ENCODE peak calls at places on chromosomes 1 and 21, in ten cellular contexts. N is Peyer's patch, S is SK-N-SH, L is left ventricle myocardium inferior, T is spleen, B is heart left ventricle, W is tibial nerve, C is GM23338, X is adrenal gland, Y is testis. I is an unnamed sample. For H3K4me1 and H3K36me3, the result is how much of the 10 kb centered on the place peaks cover.

GRCh38 chr1:223628858-223629257 is 36.6 kb downstream of the CAPN8 start:
- DNase-seq in N (no peak), C (no peak), L (no peak), X (no peak), B (no peak), T (no peak), Y (no peak), W (no peak), S (no peak), I (no peak)

GRCh38 chr1:242743983-242744780 is 219.7 kb upstream of the PLD5 start:
- DNase-seq in C (no peak), W (no peak), X (no peak), L (no peak), Y (no peak), N (no peak), B (no peak), S (no peak), T (no peak), I (no peak)

GRCh38 chr1:150576794-150577556 is 2.4 kb downstream of the MCL1 start:
- DNase-seq in B (no peak), C (peak), L (no peak), S (no peak), Y (no peak), W (no peak), N (peak), T (no peak), X (no peak), I (peak)

GRCh38 chr1:206924549-206925115 is 2.9 kb upstream of the FCMR start:
- DNase-seq in S (no peak), C (no peak), Y (no peak), L (no peak), B (no peak), X (no peak), N (no peak), T (peak), W (no peak), I (no peak)

GRCh38 chr1:115495603-115496002 is 146.2 kb upstream of the VANGL1 start:
- DNase-seq in L (no peak), X (no peak), S (no peak), N (no peak), C (no peak), Y (no peak), B (no peak), W (no peak), T (no peak), I (no peak)

GRCh38 chr1:23759277-23759676 is 16.0 kb downstream of the ELOA start:
- DNase-seq in C (no peak), W (no peak), Y (peak), L (no peak), X (no peak), B (peak), S (no peak), T (no peak), N (no peak), I (no peak)

GRCh38 chr1:212518188-212518951 is 85.7 kb downstream of the NENF start:
- DNase-seq in C (no peak), X (peak), S (peak), B (peak), T (no peak), L (peak), W (no peak), N (peak), Y (peak), I (no peak)

GRCh38 chr1:23638188-23638619 is 53.4 kb upstream of the RPL11 start:
- DNase-seq in S (no peak), Y (no peak), B (no peak), T (no peak), L (no peak), C (peak), W (peak), N (no peak), X (peak), I (peak)

GRCh38 chr1:31801450-31801849 is 14.4 kb downstream of the SPOCD1 start:
- DNase-seq in N (peak), X (no peak), C (no peak), T (no peak), W (no peak), Y (peak), L (no peak), B (no peak), S (no peak), I (no peak)

GRCh38 chr1:175498002-175498401 is 245.4 kb downstream of the TNR start:
- DNase-seq in W (no peak), S (no peak), L (no peak), X (peak), T (no peak), B (no peak), C (no peak), Y (no peak), N (no peak), I (no peak)

GRCh38 chr1:23521588-23521987 is 9.4 kb downstream of the E2F2 start:
- DNase-seq in B (no peak), S (peak), Y (peak), W (no peak), T (no peak), C (peak), L (no peak), N (no peak), X (no peak), I (peak)

GRCh38 chr21:45021428-45022347 is 52.7 kb upstream of the ADARB1 start:
- DNase-seq in B (peak), N (no peak), W (no peak), L (no peak), S (no peak), X (peak), T (peak), Y (no peak), C (no peak), I (peak)

GRCh38 chr1:10824821-10825540 is 28.5 kb upstream of the CASZ1 start:
- DNase-seq in Y (no peak), W (no peak), L (no peak), S (no peak), X (no peak), N (no peak), T (no peak), C (no peak), B (no peak), I (peak)

GRCh38 chr1:166972193-166972592 is 3.1 kb downstream of the ILDR2 start:
- DNase-seq in X (no peak), T (no peak), L (no peak), C (no peak), W (no peak), N (no peak), Y (no peak), S (no peak), B (no peak), I (no peak)

GRCh38 chr1:34378968-34379729 is 202.4 kb downstream of the C1orf94 start:
- DNase-seq in C (peak), S (peak), T (no peak), X (no peak), N (no peak), W (no peak), Y (no peak), B (no peak), L (no peak), I (no peak)

GRCh38 chr1:149845416-149845815 is 54.0 kb upstream of the BOLA1 start:
- DNase-seq in W (peak), L (no peak), T (no peak), X (no peak), N (peak), B (no peak), S (no peak), C (peak), Y (no peak), I (peak)

GRCh38 chr1:92998829-92999228 is 37.6 kb upstream of the DIPK1A start:
- DNase-seq in X (no peak), C (no peak), T (no peak), S (no peak), W (no peak), B (no peak), N (no peak), Y (no peak), L (no peak), I (no peak)
- H3K4me1 ChIP-seq in X (under half), C (under half), T (under half), S (under half), W (under half), B (under half), N (under half), Y (under half), L (under half), I (under half)

DNA sequence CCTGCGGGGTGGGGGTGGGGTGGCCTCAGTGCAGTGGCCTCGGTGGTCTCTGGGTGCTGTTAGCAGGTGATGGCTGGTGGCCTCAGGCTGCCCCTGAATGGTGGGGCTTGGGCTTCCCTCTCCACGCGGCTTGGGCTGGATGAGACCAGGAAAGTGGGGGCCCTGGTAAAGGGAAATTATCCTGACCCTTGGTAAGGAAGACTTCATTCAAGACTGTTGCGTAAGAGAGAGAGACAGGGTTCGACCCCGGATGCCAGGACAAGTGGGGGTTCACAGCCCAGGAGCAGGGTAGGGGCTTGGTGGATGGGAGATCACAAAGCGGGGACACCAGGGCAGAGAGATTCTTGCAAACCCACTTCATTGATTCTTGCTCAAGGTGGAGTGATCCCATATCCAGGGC is 5.5 kb upstream of the TTC34 start:
- DNase-seq in Y (no peak), S (no peak), L (no peak), C (no peak), N (no peak), W (no peak), X (no peak), T (peak), B (no peak), I (no peak)
- H3K4me3 ChIP-seq in Y (no peak), S (no peak), L (no peak), C (no peak), N (no peak), W (no peak), X (no peak), T (no peak), B (no peak), I (no peak)

GRCh38 chr1:235465066-235465465 is 39.2 kb downstream of the B3GALNT2 start:
- DNase-seq in Y (no peak), W (no peak), B (no peak), C (no peak), S (no peak), T (no peak), N (no peak), L (no peak), X (no peak), I (no peak)
- H3K36me3 ChIP-seq in Y (under half), W (under half), B (under half), C (under half), S (under half), T (under half), N (under half), L (under half), X (under half), I (under half)

GRCh38 chr1:6651889-6652288 is 27.2 kb downstream of the THAP3 start:
- DNase-seq in Y (no peak), T (peak), W (no peak), S (no peak), N (no peak), C (no peak), X (no peak), L (no peak), B (no peak), I (no peak)

GRCh38 chr1:6657138-6657537 is 32.5 kb downstream of the THAP3 start:
- DNase-seq in T (no peak), W (no peak), X (no peak), N (no peak), S (no peak), C (no peak), B (no peak), Y (no peak), L (peak), I (no peak)

GRCh38 chr1:6652986-6653385 is 28.3 kb downstream of the THAP3 start:
- DNase-seq in C (no peak), Y (no peak), B (no peak), L (no peak), S (no peak), N (no peak), X (no peak), W (no peak), T (peak), I (no peak)

GRCh38 chr1:6658359-6658758 is 33.7 kb downstream of the THAP3 start:
- DNase-seq in L (no peak), B (no peak), T (no peak), C (no peak), Y (no peak), X (no peak), W (no peak), S (no peak), N (no peak), I (no peak)

GRCh38 chr1:6653651-6654290 is 29.1 kb downstream of the THAP3 start:
- DNase-seq in Y (no peak), W (no peak), T (peak), L (no peak), N (no peak), S (no peak), C (no peak), X (no peak), B (no peak), I (no peak)
- H3K4me1 ChIP-seq in Y (under half), W (under half), T (under half), L (under half), N (under half), S (under half), C (under half), X (under half), B (under half), I (under half)

GRCh38 chr1:86972262-86972661 is 57.8 kb downstream of the HS2ST1 start:
- DNase-seq in Y (no peak), T (no peak), X (no peak), N (no peak), W (no peak), C (no peak), B (no peak), S (no peak), L (no peak), I (no peak)
- H3K4me3 ChIP-seq in Y (no peak), T (no peak), X (no peak), N (no peak), W (no peak), C (no peak), B (no peak), S (no peak), L (no peak), I (no peak)

DNA sequence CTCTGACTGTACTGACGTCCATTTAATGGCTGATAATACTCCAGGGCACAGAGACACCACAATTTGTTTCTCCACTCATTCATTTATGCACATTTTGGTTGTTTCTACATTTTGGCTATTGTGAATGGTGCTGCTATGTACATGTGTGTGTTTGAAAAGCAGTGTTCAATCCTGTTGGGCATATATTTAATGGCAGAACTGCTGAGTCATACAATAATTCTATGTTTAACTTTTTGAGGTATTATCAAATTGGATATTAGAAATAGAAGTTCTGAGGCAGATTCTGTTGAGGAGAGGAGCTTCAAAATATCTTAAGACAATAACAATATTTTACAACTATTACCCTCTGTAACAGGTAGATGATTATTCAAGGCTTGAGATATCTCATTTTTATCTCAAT is 39.0 kb upstream of the NADK start:
- DNase-seq in X (no peak), T (no peak), B (no peak), Y (no peak), L (no peak), S (no peak), N (no peak), W (no peak), C (no peak), I (no peak)
- H3K36me3 ChIP-seq in X (half or more), T (half or more), B (half or more), Y (under half), L (half or more), S (half or more), N (half or more), W (under half), C (under half), I (half or more)

DNA sequence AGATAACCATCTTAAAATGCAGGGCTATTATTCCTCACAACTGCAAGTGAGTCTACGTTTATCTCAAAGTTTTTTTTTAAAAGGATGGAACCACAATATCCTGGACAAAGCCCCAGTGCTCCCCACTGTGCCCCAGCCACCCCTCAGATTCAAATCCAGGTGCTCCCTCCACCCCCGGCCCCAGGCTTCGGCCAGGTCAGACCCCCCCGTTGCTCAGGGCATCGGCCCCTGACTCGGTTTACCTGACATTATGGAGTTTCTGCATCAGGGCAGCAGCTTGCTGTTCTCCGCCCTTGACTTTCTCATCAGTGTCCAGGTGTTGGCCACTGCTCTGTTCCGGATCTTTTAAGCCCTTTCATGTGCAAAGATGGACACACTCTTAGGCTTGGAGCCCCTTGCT is 72.9 kb downstream of the SCCPDH start:
- DNase-seq in L (no peak), B (no peak), Y (no peak), W (no peak), S (no peak), C (no peak), T (no peak), N (no peak), X (no peak), I (no peak)
- H3K4me1 ChIP-seq in L (half or more), B (under half), Y (under half), W (under half), S (under half), C (under half), T (under half), N (under half), X (under half), I (under half)